ENCODE peak calls at places on chromosomes 6 and 20, in six cellular contexts. H is pons; E is stimulated activated CD8-positive, alpha-beta memory T cell treated with anti-CD3 and anti-CD28 coated beads, Interleukin-2, amount 100 ng/mL, for 1 hour; M is right cardiac atrium; T is ovary; B is CD4-positive, alpha-beta memory T cell. J is an unnamed sample.

GRCh38 chr6:2542858-2543218 is 207.9 kb downstream of the MYLK4 start:
- DNase-seq in H (peak), M (no peak), T (no peak), E (no peak), B (peak), J (no peak)

GRCh38 chr20:51193066-51193772 is 170.3 kb upstream of the KCNG1 start:
- DNase-seq in H (no peak), M (no peak), T (no peak), B (no peak), E (no peak), J (no peak)

GRCh38 chr6:56046576-56046975 is 171.2 kb upstream of the BMP5 start:
- DNase-seq in E (no peak), T (no peak), M (peak), H (no peak), B (no peak), J (peak)

GRCh38 chr6:3139090-3139903 is 18.0 kb downstream of the TUBB2A start:
- DNase-seq in H (peak), M (peak), T (no peak), E (no peak), B (no peak), J (peak)

GRCh38 chr6:126937426-126937825 is 181.0 kb upstream of the RSPO3 start:
- DNase-seq in B (no peak), T (no peak), H (no peak), M (no peak), E (no peak), J (no peak)

GRCh38 chr6:56695702-56696101 is 53.0 kb upstream of the DST start:
- DNase-seq in T (no peak), M (no peak), B (no peak), E (no peak), H (no peak), J (no peak)

GRCh38 chr6:53879608-53880007 is 84.8 kb downstream of the LRRC1 start:
- DNase-seq in B (no peak), T (no peak), E (no peak), M (no peak), H (no peak), J (no peak)

GRCh38 chr6:159456349-159456748 is 236.7 kb downstream of the SOD2 start:
- DNase-seq in T (no peak), B (no peak), H (no peak), M (no peak), E (no peak), J (no peak)

GRCh38 chr6:164897523-164898094 is 411.8 kb downstream of the C6orf118 start:
- DNase-seq in M (no peak), E (no peak), B (no peak), H (no peak), T (no peak), J (no peak)

GRCh38 chr20:3222635-3223600 is 13.6 kb downstream of the ITPA start:
- DNase-seq in T (no peak), E (no peak), M (no peak), B (peak), H (peak), J (peak)

GRCh38 chr20:45545754-45546453 is 1.3 kb downstream of the EPPIN start:
- DNase-seq in M (no peak), T (no peak), B (no peak), H (peak), E (no peak), J (no peak)

GRCh38 chr6:99611148-99611547 is 4.5 kb downstream of the PRDM13 start:
- DNase-seq in T (no peak), M (no peak), E (no peak), H (no peak), B (no peak), J (no peak)

GRCh38 chr20:11378252-11378651 is 539.4 kb upstream of the BTBD3 start:
- DNase-seq in M (no peak), E (no peak), B (no peak), T (no peak), H (no peak), J (no peak)

GRCh38 chr6:140082867-140083297 is 708.4 kb upstream of the CITED2 start:
- DNase-seq in B (no peak), T (peak), M (no peak), H (peak), E (no peak), J (no peak)

GRCh38 chr20:2108987-2109386 is 7.4 kb downstream of the STK35 start:
- DNase-seq in E (no peak), B (no peak), T (no peak), M (no peak), H (no peak), J (no peak)

GRCh38 chr20:62914970-62915457 is 11.3 kb downstream of the DIDO1 start:
- DNase-seq in M (no peak), E (no peak), H (peak), T (peak), B (no peak), J (no peak)

GRCh38 chr6:36079596-36079995 is 50.7 kb upstream of the MAPK13 start:
- DNase-seq in T (no peak), H (no peak), M (no peak), B (no peak), E (no peak), J (no peak)